ENCODE peak calls at places on chromosomes 3 and 15, in ten cellular contexts. U is retinal pigment epithelial cell; Y is effector CD4-positive, alpha-beta T cell; L is psoas muscle; A is T-helper 2 cell; Q is Kasumi-1; B is posterior vena cava; C is H54; G is mucosa of gallbladder; H is EL. N is an unnamed sample.

GRCh38 chr15:59953392-59953883 is 50.7 kb upstream of the FOXB1 start:
- DNase-seq in U (no peak), Y (no peak), L (no peak), A (no peak), Q (no peak), B (no peak), C (no peak), G (no peak), H (no peak), N (no peak)

GRCh38 chr15:39199076-39199475 is 381.8 kb upstream of the THBS1 start:
- DNase-seq in U (no peak), Y (no peak), L (no peak), A (no peak), Q (no peak), B (no peak), C (no peak), G (no peak), H (peak), N (no peak)

GRCh38 chr3:97999103-97999502 is 26.9 kb upstream of the RIOX2 start:
- DNase-seq in U (no peak), Y (no peak), L (no peak), A (no peak), Q (no peak), B (no peak), C (no peak), G (no peak), H (no peak), N (no peak)

GRCh38 chr3:195845483-195845882 is 33.8 kb upstream of the MUC4 start:
- DNase-seq in U (no peak), Y (no peak), L (no peak), A (no peak), Q (no peak), B (no peak), C (no peak), G (no peak), H (no peak), N (no peak)

GRCh38 chr3:104070906-104071305 is 1295.8 kb upstream of the ALCAM start:
- DNase-seq in U (no peak), Y (no peak), L (no peak), A (no peak), Q (no peak), B (no peak), C (no peak), G (no peak), H (no peak), N (no peak)

GRCh38 chr3:45711936-45712335 is 22.7 kb downstream of the SACM1L start:
- DNase-seq in U (no peak), Y (no peak), L (no peak), A (no peak), Q (no peak), B (no peak), C (no peak), G (no peak), H (peak), N (no peak)

GRCh38 chr3:124532071-124532470 is 198.2 kb upstream of the UMPS start:
- DNase-seq in U (no peak), Y (no peak), L (no peak), A (no peak), Q (no peak), B (no peak), C (no peak), G (no peak), H (peak), N (no peak)

GRCh38 chr3:72625616-72626337 is 222.5 kb downstream of the SHQ1 start:
- DNase-seq in U (no peak), Y (no peak), L (no peak), A (no peak), Q (no peak), B (no peak), C (peak), G (no peak), H (peak), N (no peak)

GRCh38 chr15:31379042-31379441 is 52.4 kb downstream of the KLF13 start:
- DNase-seq in U (no peak), Y (no peak), L (no peak), A (no peak), Q (no peak), B (no peak), C (no peak), G (no peak), H (no peak), N (no peak)